ENCODE peak calls at places on chromosomes 12 and 14, in five cellular contexts. A, Q, D, F and C are unnamed samples.
A peak's percentile ranks its signal among the peaks of the same experiment; 100 is the strongest.

GRCh38 chr12:120902846-120903381 is 1.2 kb downstream of the SPPL3 start:
- DNase-seq in A (no peak), Q (peak; percentile 1), D (no peak), F (no peak), C (no peak)

GRCh38 chr12:27521066-27521465 is 2.9 kb upstream of the PPFIBP1 start:
- DNase-seq in A (peak; percentile 78), Q (no peak), D (no peak), F (no peak), C (no peak)

GRCh38 chr12:8108808-8109398 is 14.5 kb upstream of the CLEC4A start:
- DNase-seq in A (peak; percentile 57), Q (peak; percentile 79), D (peak; percentile 73), F (peak; percentile 81), C (peak; percentile 84)

GRCh38 chr12:131202592-131203378 is 249.1 kb downstream of the ADGRD1 start:
- DNase-seq in A (no peak), Q (no peak), D (no peak), F (no peak), C (no peak)

GRCh38 chr14:24058260-24058950 is 6.6 kb downstream of the CARMIL3 start:
- DNase-seq in A (peak; percentile 39), Q (peak; percentile 70), D (peak; percentile 84), F (peak; percentile 36), C (no peak)

GRCh38 chr14:74973003-74973614 is 17.7 kb upstream of the PGF start:
- DNase-seq in A (peak; percentile 57), Q (no peak), D (peak; percentile 28), F (peak; percentile 7), C (no peak)

GRCh38 chr14:71789005-71789404 is 143.2 kb upstream of the RGS6 start:
- DNase-seq in A (no peak), Q (no peak), D (no peak), F (peak; percentile 10), C (no peak)

GRCh38 chr12:79194595-79194994 is 330.0 kb downstream of the SYT1 start:
- DNase-seq in A (peak; percentile 41), Q (no peak), D (no peak), F (no peak), C (no peak)

GRCh38 chr14:54805080-54805479 is 97.5 kb downstream of the GCH1 start:
- DNase-seq in A (no peak), Q (no peak), D (no peak), F (no peak), C (no peak)

GRCh38 chr14:91227183-91227628 is 17.3 kb downstream of the GPR68 start:
- DNase-seq in A (peak; percentile 23), Q (no peak), D (no peak), F (no peak), C (no peak)

GRCh38 chr14:91230363-91231035 is 14.0 kb downstream of the GPR68 start:
- DNase-seq in A (peak; percentile 54), Q (no peak), D (no peak), F (no peak), C (no peak)

GRCh38 chr14:91229743-91230200 is 14.7 kb downstream of the GPR68 start:
- DNase-seq in A (peak; percentile 94), Q (peak; percentile 85), D (peak; percentile 48), F (peak; percentile 78), C (peak; percentile 75)

GRCh38 chr14:91228112-91229004 is 16.1 kb downstream of the GPR68 start:
- DNase-seq in A (peak; percentile 88), Q (peak; percentile 48), D (no peak), F (no peak), C (peak; percentile 36)

GRCh38 chr14:91229005-91229382 is 15.5 kb downstream of the GPR68 start:
- DNase-seq in A (no peak), Q (no peak), D (no peak), F (no peak), C (no peak)
- H3K4me1 ChIP-seq in A (peaks cover 2% of the 10 kb centered on the region), Q (peaks cover 92% of the 10 kb centered on the region), D (peaks cover 8% of the 10 kb centered on the region), F (peaks cover 20% of the 10 kb centered on the region), C (peaks cover 84% of the 10 kb centered on the region)

DNA sequence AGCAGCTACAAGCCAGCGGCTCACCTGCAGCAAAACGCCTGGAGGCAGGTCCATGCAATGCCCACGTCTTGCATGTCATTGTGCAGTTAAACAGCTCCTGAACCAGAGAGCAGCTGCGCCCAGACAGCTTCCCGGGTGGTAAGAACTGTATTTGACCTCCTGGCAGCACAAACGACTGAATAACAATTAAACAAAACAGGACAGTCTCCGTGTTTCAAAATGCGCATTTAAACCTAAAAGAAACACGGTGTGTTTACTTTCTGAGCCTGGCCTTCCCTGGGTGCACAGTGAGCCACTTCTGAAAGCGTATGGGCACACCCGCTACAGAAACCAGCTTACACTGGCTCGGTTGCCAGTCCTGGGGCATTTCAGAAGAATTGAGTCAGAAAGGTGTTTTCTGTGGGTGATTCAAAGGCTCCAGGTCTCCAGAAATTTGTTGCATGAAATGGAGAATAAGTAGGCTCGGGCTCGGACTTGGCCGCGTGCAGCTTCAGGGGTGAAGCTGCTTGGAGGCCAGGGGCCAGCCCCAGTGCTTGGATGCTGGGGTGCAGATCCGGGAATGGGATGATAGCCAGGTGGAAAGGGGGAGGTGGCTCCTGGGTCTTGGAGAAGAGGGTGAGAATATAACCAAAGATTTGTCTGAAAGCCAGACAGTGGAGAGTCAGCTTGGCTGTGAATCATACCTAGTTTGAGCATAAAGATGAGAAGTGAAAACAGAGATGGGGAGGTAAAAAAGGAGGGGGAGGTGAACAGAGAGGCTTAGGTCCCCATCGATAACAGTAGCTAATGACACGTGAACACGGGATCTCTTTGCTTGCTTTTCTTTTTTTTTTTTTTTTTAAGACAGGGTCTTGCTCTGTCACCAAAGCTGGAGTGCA is 24.9 kb upstream of the FZD10 start:
- DNase-seq in A (no peak), Q (no peak), D (no peak), F (no peak), C (no peak)
- H3K9me3 ChIP-seq in A (no peaks in the 10 kb centered on the region), Q (no peaks in the 10 kb centered on the region), D (no peaks in the 10 kb centered on the region), F (no peaks in the 10 kb centered on the region), C (no peaks in the 10 kb centered on the region)

GRCh38 chr12:6612247-6612646 is 5.1 kb upstream of the CHD4 start:
- DNase-seq in A (no peak), Q (no peak), D (no peak), F (peak; percentile 23), C (peak; percentile 72)

GRCh38 chr12:6605425-6606330 is 1.5 kb downstream of the CHD4 start:
- DNase-seq in A (peak; percentile 51), Q (peak; percentile 57), D (no peak), F (peak; percentile 58), C (peak; percentile 37)

GRCh38 chr12:6606331-6607131 is 648 bp downstream of the CHD4 start:
- DNase-seq in A (peak; percentile 23), Q (peak; percentile 68), D (peak; percentile 72), F (peak; percentile 35), C (peak; percentile 53)

GRCh38 chr12:6607751-6608591 is 792 bp upstream of the CHD4 start:
- DNase-seq in A (peak; percentile 48), Q (peak; percentile 68), D (peak; percentile 76), F (peak; percentile 57), C (peak; percentile 83)

GRCh38 chr12:6608592-6609311 is 1.6 kb upstream of the CHD4 start:
- DNase-seq in A (no peak), Q (no peak), D (no peak), F (no peak), C (no peak)
- H3K4me1 ChIP-seq in A (peaks cover 17% of the 10 kb centered on the region), Q (peaks cover 47% of the 10 kb centered on the region), D (peaks cover 43% of the 10 kb centered on the region), F (peaks cover 40% of the 10 kb centered on the region), C (peaks cover 61% of the 10 kb centered on the region)

GRCh38 chr14:105846312-105846711 is 319.9 kb downstream of the TMEM121 start:
- DNase-seq in A (no peak), Q (no peak), D (no peak), F (no peak), C (no peak)
- H3K9me3 ChIP-seq in A (no peaks in the 10 kb centered on the region), Q (no peaks in the 10 kb centered on the region), D (no peaks in the 10 kb centered on the region), F (no peaks in the 10 kb centered on the region), C (no peaks in the 10 kb centered on the region)